ENCODE peak calls at places on chromosomes 1 and 21, in eight cellular contexts. One of them, this sample, is unnamed.

GRCh38 chr1:184164529-184164928 is 113.0 kb downstream of the TSEN15 start:
- DNase-seq in cardiac muscle cell: no peak
- DNase-seq in lung: no peak
- DNase-seq in mammary epithelial cell: no peak
- DNase-seq in GM23248: no peak
- DNase-seq in endodermal cell: no peak
- DNase-seq in NT2/D1: no peak
- DNase-seq in fibroblast of lung: no peak
- DNase-seq in this sample: no peak

GRCh38 chr1:220891221-220892085 is 12.2 kb downstream of the HLX start:
- DNase-seq in cardiac muscle cell: no peak
- DNase-seq in lung: no peak
- DNase-seq in mammary epithelial cell: no peak
- DNase-seq in GM23248: no peak
- DNase-seq in endodermal cell: peak; percentile 54
- DNase-seq in NT2/D1: no peak
- DNase-seq in fibroblast of lung: no peak
- DNase-seq in this sample: no peak

GRCh38 chr1:182120411-182121258 is 59.1 kb upstream of the ZNF648 start:
- DNase-seq in cardiac muscle cell: peak; percentile 43
- DNase-seq in lung: peak; percentile 36
- DNase-seq in mammary epithelial cell: peak; percentile 66
- DNase-seq in GM23248: no peak
- DNase-seq in endodermal cell: no peak
- DNase-seq in NT2/D1: no peak
- DNase-seq in fibroblast of lung: no peak
- DNase-seq in this sample: peak; percentile 67

GRCh38 chr1:233412812-233413211 is 85.3 kb downstream of the MAP3K21 start:
- DNase-seq in cardiac muscle cell: no peak
- DNase-seq in lung: no peak
- DNase-seq in mammary epithelial cell: peak; percentile 49
- DNase-seq in GM23248: peak; percentile 26
- DNase-seq in endodermal cell: no peak
- DNase-seq in NT2/D1: no peak
- DNase-seq in fibroblast of lung: no peak
- DNase-seq in this sample: no peak

GRCh38 chr1:108896160-108897150 is 19.7 kb downstream of the GPSM2 start:
- DNase-seq in cardiac muscle cell: no peak
- DNase-seq in lung: no peak
- DNase-seq in mammary epithelial cell: no peak
- DNase-seq in GM23248: peak; percentile 70
- DNase-seq in endodermal cell: peak; percentile 64
- DNase-seq in NT2/D1: peak; percentile 13
- DNase-seq in fibroblast of lung: peak; percentile 63
- DNase-seq in this sample: no peak

GRCh38 chr1:6009120-6010040 is 17.2 kb upstream of the NPHP4 start:
- DNase-seq in cardiac muscle cell: peak; percentile 54
- DNase-seq in lung: no peak
- DNase-seq in mammary epithelial cell: no peak
- DNase-seq in GM23248: no peak
- DNase-seq in endodermal cell: no peak
- DNase-seq in NT2/D1: no peak
- DNase-seq in fibroblast of lung: no peak
- DNase-seq in this sample: no peak

GRCh38 chr1:109793089-109793485 is 29.4 kb upstream of the EPS8L3 start:
- DNase-seq in cardiac muscle cell: no peak
- DNase-seq in lung: no peak
- DNase-seq in mammary epithelial cell: no peak
- DNase-seq in GM23248: no peak
- DNase-seq in endodermal cell: no peak
- DNase-seq in NT2/D1: no peak
- DNase-seq in fibroblast of lung: no peak
- DNase-seq in this sample: peak; percentile 21

GRCh38 chr1:45669379-45669778 is 17.0 kb downstream of the GPBP1L1 start:
- DNase-seq in cardiac muscle cell: no peak
- DNase-seq in lung: no peak
- DNase-seq in mammary epithelial cell: no peak
- DNase-seq in GM23248: peak; percentile 44
- DNase-seq in endodermal cell: no peak
- DNase-seq in NT2/D1: no peak
- DNase-seq in fibroblast of lung: peak; percentile 28
- DNase-seq in this sample: no peak

GRCh38 chr1:1943834-1944570 is 24.9 kb upstream of the TMEM52 start:
- DNase-seq in cardiac muscle cell: peak; percentile 42
- DNase-seq in lung: no peak
- DNase-seq in mammary epithelial cell: peak; percentile 17
- DNase-seq in GM23248: peak; percentile 60
- DNase-seq in endodermal cell: peak; percentile 91
- DNase-seq in NT2/D1: no peak
- DNase-seq in fibroblast of lung: peak; percentile 4
- DNase-seq in this sample: peak; percentile 48

GRCh38 chr1:6111571-6111970 is 65.9 kb downstream of the KCNAB2 start:
- DNase-seq in cardiac muscle cell: no peak
- DNase-seq in lung: no peak
- DNase-seq in mammary epithelial cell: peak; percentile 83
- DNase-seq in GM23248: peak; percentile 52
- DNase-seq in endodermal cell: no peak
- DNase-seq in NT2/D1: no peak
- DNase-seq in fibroblast of lung: no peak
- DNase-seq in this sample: no peak

GRCh38 chr1:55685560-55685959 is 470.4 kb upstream of the USP24 start:
- DNase-seq in cardiac muscle cell: no peak
- DNase-seq in lung: no peak
- DNase-seq in mammary epithelial cell: no peak
- DNase-seq in GM23248: peak; percentile 69
- DNase-seq in endodermal cell: no peak
- DNase-seq in NT2/D1: no peak
- DNase-seq in fibroblast of lung: no peak
- DNase-seq in this sample: no peak

GRCh38 chr1:11765661-11766428 is 3.9 kb downstream of the C1orf167 start:
- DNase-seq in cardiac muscle cell: no peak
- DNase-seq in lung: no peak
- DNase-seq in mammary epithelial cell: no peak
- DNase-seq in GM23248: no peak
- DNase-seq in endodermal cell: no peak
- DNase-seq in NT2/D1: no peak
- DNase-seq in fibroblast of lung: no peak
- DNase-seq in this sample: no peak

GRCh38 chr1:28535180-28535579 is 17.7 kb upstream of the TRNAU1AP start:
- DNase-seq in cardiac muscle cell: no peak
- DNase-seq in lung: no peak
- DNase-seq in mammary epithelial cell: no peak
- DNase-seq in GM23248: no peak
- DNase-seq in endodermal cell: no peak
- DNase-seq in NT2/D1: no peak
- DNase-seq in fibroblast of lung: no peak
- DNase-seq in this sample: no peak

GRCh38 chr1:28537457-28538199 is 15.3 kb upstream of the TRNAU1AP start:
- DNase-seq in cardiac muscle cell: no peak
- DNase-seq in lung: no peak
- DNase-seq in mammary epithelial cell: no peak
- DNase-seq in GM23248: no peak
- DNase-seq in endodermal cell: no peak
- DNase-seq in NT2/D1: no peak
- DNase-seq in fibroblast of lung: no peak
- DNase-seq in this sample: peak; percentile 54

GRCh38 chr1:28540651-28541050 is 12.2 kb upstream of the TRNAU1AP start:
- DNase-seq in cardiac muscle cell: no peak
- DNase-seq in lung: no peak
- DNase-seq in mammary epithelial cell: no peak
- DNase-seq in GM23248: no peak
- DNase-seq in endodermal cell: peak; percentile 74
- DNase-seq in NT2/D1: peak; percentile 43
- DNase-seq in fibroblast of lung: no peak
- DNase-seq in this sample: no peak

GRCh38 chr1:28538286-28538685 is 14.6 kb upstream of the TRNAU1AP start:
- DNase-seq in cardiac muscle cell: no peak
- DNase-seq in lung: no peak
- DNase-seq in mammary epithelial cell: no peak
- DNase-seq in GM23248: no peak
- DNase-seq in endodermal cell: no peak
- DNase-seq in NT2/D1: no peak
- DNase-seq in fibroblast of lung: no peak
- DNase-seq in this sample: no peak
- H3K36me3 ChIP-seq in cardiac muscle cell: peaks cover 13% of the 10 kb centered on the region
- H3K36me3 ChIP-seq in lung: peaks cover 3% of the 10 kb centered on the region
- H3K36me3 ChIP-seq in mammary epithelial cell: peaks cover 19% of the 10 kb centered on the region
- H3K36me3 ChIP-seq in GM23248: no peaks in the 10 kb centered on the region
- H3K36me3 ChIP-seq in endodermal cell: peaks cover 42% of the 10 kb centered on the region
- H3K36me3 ChIP-seq in NT2/D1: peaks cover 56% of the 10 kb centered on the region
- H3K36me3 ChIP-seq in fibroblast of lung: peaks cover 23% of the 10 kb centered on the region
- H3K36me3 ChIP-seq in this sample: no peaks in the 10 kb centered on the region

GRCh38 chr1:53332188-53332564 is 4.3 kb upstream of the LRP8 start:
- DNase-seq in cardiac muscle cell: no peak
- DNase-seq in lung: no peak
- DNase-seq in mammary epithelial cell: no peak
- DNase-seq in GM23248: no peak
- DNase-seq in endodermal cell: no peak
- DNase-seq in NT2/D1: no peak
- DNase-seq in fibroblast of lung: no peak
- DNase-seq in this sample: no peak

GRCh38 chr1:53332833-53333232 is 5.0 kb upstream of the LRP8 start:
- DNase-seq in cardiac muscle cell: no peak
- DNase-seq in lung: no peak
- DNase-seq in mammary epithelial cell: no peak
- DNase-seq in GM23248: no peak
- DNase-seq in endodermal cell: no peak
- DNase-seq in NT2/D1: no peak
- DNase-seq in fibroblast of lung: no peak
- DNase-seq in this sample: no peak

GRCh38 chr1:53329183-53329544 is 1.3 kb upstream of the LRP8 start:
- DNase-seq in cardiac muscle cell: no peak
- DNase-seq in lung: no peak
- DNase-seq in mammary epithelial cell: no peak
- DNase-seq in GM23248: no peak
- DNase-seq in endodermal cell: no peak
- DNase-seq in NT2/D1: no peak
- DNase-seq in fibroblast of lung: no peak
- DNase-seq in this sample: no peak

GRCh38 chr1:53330819-53331218 is 2.9 kb upstream of the LRP8 start:
- DNase-seq in cardiac muscle cell: no peak
- DNase-seq in lung: no peak
- DNase-seq in mammary epithelial cell: no peak
- DNase-seq in GM23248: no peak
- DNase-seq in endodermal cell: peak; percentile 36
- DNase-seq in NT2/D1: no peak
- DNase-seq in fibroblast of lung: no peak
- DNase-seq in this sample: no peak

DNA sequence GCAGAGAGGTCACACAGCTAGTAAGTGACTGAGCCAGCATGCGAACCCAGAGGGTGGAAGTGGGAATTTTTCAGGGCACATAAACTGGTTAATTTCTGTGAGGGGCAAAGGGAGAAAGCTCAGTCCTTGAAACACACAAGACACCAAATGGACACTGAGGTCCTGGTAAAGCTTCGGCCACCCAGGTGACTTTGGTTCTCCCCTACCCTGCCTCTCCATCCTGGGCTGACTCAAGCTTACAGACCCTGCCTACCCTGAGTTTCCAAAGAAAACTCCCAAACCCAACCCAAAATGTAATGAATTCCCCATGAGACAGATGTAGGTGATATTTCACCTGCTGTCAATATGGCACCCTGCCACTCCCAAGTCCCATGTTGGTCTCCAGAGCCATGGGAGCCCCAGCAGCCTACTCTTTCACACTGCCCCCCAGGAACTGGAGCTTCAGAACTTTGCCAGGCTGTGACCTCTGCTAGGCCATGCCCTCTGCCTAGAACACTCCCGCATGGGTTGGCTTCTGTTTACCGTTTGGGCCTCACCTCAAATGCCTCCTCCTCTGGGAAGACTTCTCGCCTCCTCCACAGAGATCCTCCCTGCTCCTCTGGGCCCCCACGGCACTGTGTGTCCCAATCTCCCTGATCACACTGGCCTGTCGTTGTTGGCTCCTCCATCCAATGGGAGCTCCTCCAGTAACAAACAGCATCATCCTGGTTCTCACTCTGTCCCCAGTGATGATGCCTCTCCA is 3.7 kb upstream of the LRP8 start:
- DNase-seq in cardiac muscle cell: no peak
- DNase-seq in lung: no peak
- DNase-seq in mammary epithelial cell: no peak
- DNase-seq in GM23248: no peak
- DNase-seq in endodermal cell: peak; percentile 38
- DNase-seq in NT2/D1: no peak
- DNase-seq in fibroblast of lung: no peak
- DNase-seq in this sample: no peak
- H3K4me3 ChIP-seq in cardiac muscle cell: no peak overlapping the region
- H3K4me3 ChIP-seq in lung: no peak overlapping the region
- H3K4me3 ChIP-seq in mammary epithelial cell: no peak overlapping the region
- H3K4me3 ChIP-seq in GM23248: no peak overlapping the region
- H3K4me3 ChIP-seq in endodermal cell: no peak overlapping the region
- H3K4me3 ChIP-seq in NT2/D1: no peak overlapping the region
- H3K4me3 ChIP-seq in fibroblast of lung: no peak overlapping the region
- H3K4me3 ChIP-seq in this sample: no peak overlapping the region

DNA sequence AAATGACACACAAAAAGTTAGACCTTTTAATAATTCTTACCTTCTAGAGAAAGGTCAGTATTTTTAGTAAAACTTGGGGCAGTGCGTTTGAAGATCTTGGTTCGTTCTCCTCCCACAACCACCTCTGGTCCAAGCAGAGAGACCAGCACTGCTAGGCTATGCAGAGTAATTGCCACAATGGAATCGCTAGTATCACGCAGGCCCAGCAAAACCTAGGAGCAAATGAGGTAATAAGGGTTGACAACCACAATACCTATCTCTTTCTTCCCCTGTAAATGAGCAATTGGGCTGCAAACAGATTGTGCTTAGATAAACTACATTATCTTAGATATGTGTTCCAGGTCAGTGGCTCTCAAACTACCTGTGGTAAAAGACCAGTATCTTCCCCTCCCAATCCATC is 34.7 kb downstream of the SCYL3 start:
- DNase-seq in cardiac muscle cell: no peak
- DNase-seq in lung: no peak
- DNase-seq in mammary epithelial cell: no peak
- DNase-seq in GM23248: no peak
- DNase-seq in endodermal cell: no peak
- DNase-seq in NT2/D1: no peak
- DNase-seq in fibroblast of lung: no peak
- DNase-seq in this sample: no peak
- H3K36me3 ChIP-seq in cardiac muscle cell: peaks cover 57% of the 10 kb centered on the region
- H3K36me3 ChIP-seq in lung: peaks cover 38% of the 10 kb centered on the region
- H3K36me3 ChIP-seq in mammary epithelial cell: peaks cover 45% of the 10 kb centered on the region
- H3K36me3 ChIP-seq in GM23248: peaks cover 75% of the 10 kb centered on the region
- H3K36me3 ChIP-seq in endodermal cell: peaks cover 61% of the 10 kb centered on the region
- H3K36me3 ChIP-seq in NT2/D1: peaks cover 91% of the 10 kb centered on the region
- H3K36me3 ChIP-seq in fibroblast of lung: peaks cover 2% of the 10 kb centered on the region
- H3K36me3 ChIP-seq in this sample: peaks cover 6% of the 10 kb centered on the region

GRCh38 chr21:18058731-18059398 is 185.8 kb upstream of the CHODL start:
- DNase-seq in cardiac muscle cell: no peak
- DNase-seq in lung: no peak
- DNase-seq in mammary epithelial cell: no peak
- DNase-seq in GM23248: no peak
- DNase-seq in endodermal cell: no peak
- DNase-seq in NT2/D1: no peak
- DNase-seq in fibroblast of lung: no peak
- DNase-seq in this sample: no peak

GRCh38 chr21:18060402-18060801 is 184.2 kb upstream of the CHODL start:
- DNase-seq in cardiac muscle cell: no peak
- DNase-seq in lung: no peak
- DNase-seq in mammary epithelial cell: no peak
- DNase-seq in GM23248: no peak
- DNase-seq in endodermal cell: no peak
- DNase-seq in NT2/D1: no peak
- DNase-seq in fibroblast of lung: no peak
- DNase-seq in this sample: no peak
- H3K4me3 ChIP-seq in cardiac muscle cell: no peak overlapping the region
- H3K4me3 ChIP-seq in lung: no peak overlapping the region
- H3K4me3 ChIP-seq in mammary epithelial cell: no peak overlapping the region
- H3K4me3 ChIP-seq in GM23248: no peak overlapping the region
- H3K4me3 ChIP-seq in endodermal cell: no peak overlapping the region
- H3K4me3 ChIP-seq in NT2/D1: no peak overlapping the region
- H3K4me3 ChIP-seq in fibroblast of lung: no peak overlapping the region
- H3K4me3 ChIP-seq in this sample: no peak overlapping the region

GRCh38 chr21:38824124-38824822 is 18.5 kb downstream of the ETS2 start:
- DNase-seq in cardiac muscle cell: no peak
- DNase-seq in lung: no peak
- DNase-seq in mammary epithelial cell: no peak
- DNase-seq in GM23248: peak; percentile 75
- DNase-seq in endodermal cell: no peak
- DNase-seq in NT2/D1: no peak
- DNase-seq in fibroblast of lung: peak; percentile 95
- DNase-seq in this sample: peak; percentile 78
- H3K36me3 ChIP-seq in cardiac muscle cell: peaks cover 46% of the 10 kb centered on the region
- H3K36me3 ChIP-seq in lung: peaks cover 37% of the 10 kb centered on the region
- H3K36me3 ChIP-seq in mammary epithelial cell: peaks cover 43% of the 10 kb centered on the region
- H3K36me3 ChIP-seq in GM23248: peaks cover 27% of the 10 kb centered on the region
- H3K36me3 ChIP-seq in endodermal cell: peaks cover 59% of the 10 kb centered on the region
- H3K36me3 ChIP-seq in NT2/D1: peaks cover 62% of the 10 kb centered on the region
- H3K36me3 ChIP-seq in fibroblast of lung: peaks cover 24% of the 10 kb centered on the region
- H3K36me3 ChIP-seq in this sample: peaks cover 13% of the 10 kb centered on the region